ENCODE peak calls at places on chromosomes 5 and 9, in four cellular contexts. P is germinal center; H is CD4-positive, alpha-beta T cell; E is stimulated activated CD4-positive, alpha-beta T cell treated with anti-CD3 and anti-CD28 coated beads, Interleukin-12 subunit alpha, Interleukin-12 subunit beta, amount 100 ng/mL, for 4 hours. L is an unnamed sample.

GRCh38 chr5:673837-674629 is 19.1 kb downstream of the TPPP start:
- DNase-seq in E (no peak), H (no peak), P (no peak), L (no peak)

GRCh38 chr5:61969761-61970160 is 336.2 kb upstream of the KIF2A start:
- DNase-seq in H (no peak), P (no peak), E (no peak), L (no peak)

GRCh38 chr5:138568061-138568824 is 7.0 kb downstream of the HSPA9 start:
- DNase-seq in H (no peak), E (no peak), P (no peak), L (no peak)

GRCh38 chr9:83521017-83521810 is 17.0 kb downstream of the FRMD3 start:
- DNase-seq in P (no peak), H (no peak), E (no peak), L (no peak)

GRCh38 chr9:114733814-114734213 is 51.8 kb upstream of the TEX48 start:
- DNase-seq in P (no peak), E (no peak), H (no peak), L (no peak)

GRCh38 chr5:177374211-177374610 is 10.0 kb upstream of the SLC34A1 start:
- DNase-seq in H (no peak), P (no peak), E (no peak), L (no peak)

GRCh38 chr5:108461628-108462367 is 79.9 kb upstream of the FBXL17 start:
- DNase-seq in E (no peak), H (no peak), P (no peak), L (no peak)

GRCh38 chr5:150293091-150293941 is 3.7 kb upstream of the CAMK2A start:
- DNase-seq in E (no peak), P (no peak), H (no peak), L (no peak)

GRCh38 chr5:91212336-91213092 is 170.6 kb downstream of the ARRDC3 start:
- DNase-seq in H (no peak), E (no peak), P (no peak), L (no peak)

GRCh38 chr5:94849821-94850736 is 231.6 kb downstream of the SLF1 start:
- DNase-seq in E (no peak), H (no peak), P (peak), L (peak)

GRCh38 chr5:133827001-133827400 is 141.4 kb downstream of the C5orf15 start:
- DNase-seq in E (no peak), P (no peak), H (no peak), L (no peak)

GRCh38 chr5:177389368-177390169 is 5.3 kb downstream of the SLC34A1 start:
- DNase-seq in P (peak), E (no peak), H (no peak), L (peak)

GRCh38 chr5:82862247-82862646 is 214.9 kb downstream of the TMEM167A start:
- DNase-seq in H (no peak), P (no peak), E (no peak), L (no peak)

GRCh38 chr5:173094012-173094661 is 38.0 kb downstream of the CREBRF start:
- DNase-seq in H (no peak), E (no peak), P (no peak), L (no peak)

GRCh38 chr5:54876-55569 is 36.9 kb upstream of the PLEKHG4B start:
- DNase-seq in H (no peak), P (no peak), E (no peak), L (no peak)

GRCh38 chr9:130535818-130536521 is 43.4 kb upstream of the FUBP3 start:
- DNase-seq in E (no peak), H (no peak), P (no peak), L (no peak)

GRCh38 chr9:133702798-133703570 is 35.2 kb downstream of the SARDH start:
- DNase-seq in E (no peak), P (no peak), H (peak), L (no peak)

GRCh38 chr9:4174781-4175180 is 125.1 kb downstream of the GLIS3 start:
- DNase-seq in H (no peak), E (no peak), P (no peak), L (no peak)

GRCh38 chr5:107306597-107306996 is 364.1 kb downstream of the EFNA5 start:
- DNase-seq in E (no peak), P (no peak), H (no peak), L (no peak)

GRCh38 chr9:129576546-129577543 is 44.1 kb downstream of the C9orf50 start:
- DNase-seq in E (no peak), P (no peak), H (no peak), L (no peak)

GRCh38 chr9:127569819-127570401 is 42.2 kb upstream of the STXBP1 start:
- DNase-seq in H (no peak), P (peak), E (no peak), L (peak)

L was measured in effector memory CD8-positive, alpha-beta T cell.